ENCODE peak calls at places on chromosomes 11 and 22, in four cellular contexts. D is PC-9, W is right lobe of liver, B is RWPE2. L is an unnamed sample. For H3K4me1, the result is how much of the 10 kb centered on the place peaks cover.

GRCh38 chr11:35170503-35170902 is 31.5 kb downstream of the CD44 start:
- DNase-seq in D (no peak), W (no peak), B (no peak), L (no peak)

GRCh38 chr11:65291613-65292012 is 23.1 kb upstream of the CDC42EP2 start:
- DNase-seq in D (peak), W (no peak), B (no peak), L (no peak)

GRCh38 chr11:90911192-90911591 is 688.3 kb upstream of the CHORDC1 start:
- DNase-seq in D (no peak), W (no peak), B (no peak), L (no peak)

GRCh38 chr11:36763187-36763586 is 165.2 kb upstream of the RAG2 start:
- DNase-seq in D (no peak), W (no peak), B (no peak), L (no peak)

GRCh38 chr11:32032478-32032877 is 58.4 kb upstream of the RCN1 start:
- DNase-seq in D (no peak), W (no peak), B (no peak), L (no peak)

GRCh38 chr22:17980638-17981051 is 43.7 kb downstream of the MICAL3 start:
- DNase-seq in D (no peak), W (no peak), B (no peak), L (no peak)

GRCh38 chr11:64971421-64972233 is at the start of gene MAJIN:
- DNase-seq in D (peak), W (peak), B (no peak), L (peak)

GRCh38 chr11:57496109-57496820 is 19.2 kb downstream of the SLC43A1 start:
- DNase-seq in D (no peak), W (peak), B (no peak), L (no peak)

GRCh38 chr11:78000193-78000592 is 5.7 kb upstream of the INTS4 start:
- DNase-seq in D (peak), W (peak), B (no peak), L (no peak)

GRCh38 chr11:2954263-2954662 is 25.0 kb upstream of the PHLDA2 start:
- DNase-seq in D (no peak), W (no peak), B (no peak), L (no peak)

GRCh38 chr11:14258177-14258935 is 100.6 kb downstream of the RRAS2 start:
- DNase-seq in D (peak), W (no peak), B (no peak), L (no peak)

GRCh38 chr22:28905433-28905832 is 22.1 kb downstream of the ZNRF3 start:
- DNase-seq in D (no peak), W (no peak), B (no peak), L (no peak)

GRCh38 chr22:25485626-25486545 is 78.6 kb upstream of the GRK3 start:
- DNase-seq in D (no peak), W (no peak), B (no peak), L (no peak)

GRCh38 chr22:41768420-41768819 is 32.1 kb upstream of the CCDC134 start:
- DNase-seq in D (peak), W (no peak), B (no peak), L (no peak)

GRCh38 chr22:47929073-47929472 is 1166.6 kb downstream of the TBC1D22A start:
- DNase-seq in D (no peak), W (no peak), B (no peak), L (no peak)

GRCh38 chr22:48557473-48557872 is 1270.2 kb downstream of the BRD1 start:
- DNase-seq in D (no peak), W (no peak), B (no peak), L (no peak)

GRCh38 chr22:21837184-21837979 is 30.1 kb downstream of the MAPK1 start:
- DNase-seq in D (peak), W (no peak), B (no peak), L (no peak)

GRCh38 chr22:30047364-30047738 is 32.9 kb upstream of the HORMAD2 start:
- DNase-seq in D (no peak), W (no peak), B (no peak), L (no peak)

GRCh38 chr11:109864161-109864661 is 229.0 kb upstream of the ZC3H12C start:
- DNase-seq in D (no peak), W (no peak), B (no peak), L (no peak)

GRCh38 chr22:44026066-44026629 is 2.0 kb downstream of the PARVB start:
- DNase-seq in D (no peak), W (no peak), B (no peak), L (no peak)

GRCh38 chr11:14012836-14013235 is 50.3 kb downstream of the SPON1 start:
- DNase-seq in D (no peak), W (no peak), B (no peak), L (no peak)

GRCh38 chr11:818396-819128 is at the start of gene PNPLA2:
- DNase-seq in D (peak), W (no peak), B (no peak), L (peak)

GRCh38 chr11:29159552-29160465 is 857.0 kb downstream of the KCNA4 start:
- DNase-seq in D (no peak), W (no peak), B (peak), L (no peak)

GRCh38 chr22:44890416-44891292 is 119.2 kb downstream of the PHF21B start:
- DNase-seq in D (no peak), W (no peak), B (no peak), L (no peak)

GRCh38 chr22:19108807-19109197 is 13.4 kb downstream of the DGCR2 start:
- DNase-seq in D (peak), W (no peak), B (no peak), L (no peak)

GRCh38 chr11:60485987-60486386 is 6.6 kb upstream of the MS4A12 start:
- DNase-seq in D (no peak), W (no peak), B (no peak), L (no peak)

GRCh38 chr22:30204742-30205111 is 41.8 kb downstream of the LIF start:
- DNase-seq in D (no peak), W (no peak), B (no peak), L (peak)

GRCh38 chr11:78192223-78192719 is 3.6 kb downstream of the USP35 start:
- DNase-seq in D (no peak), W (peak), B (peak), L (no peak)

GRCh38 chr11:95284057-95285052 is 53.4 kb upstream of the SESN3 start:
- DNase-seq in D (no peak), W (no peak), B (no peak), L (no peak)

GRCh38 chr11:71086687-71087258 is 165.6 kb downstream of the SHANK2 start:
- DNase-seq in D (no peak), W (no peak), B (no peak), L (no peak)

GRCh38 chr11:31657091-31657490 is 147.5 kb downstream of the ELP4 start:
- DNase-seq in D (no peak), W (no peak), B (no peak), L (no peak)

GRCh38 chr11:96500440-96500839 is 110.6 kb downstream of the JRKL start:
- DNase-seq in D (no peak), W (no peak), B (no peak), L (no peak)
- H3K4me1 ChIP-seq in D (under half), W (under half), B (under half), L (under half)

DNA sequence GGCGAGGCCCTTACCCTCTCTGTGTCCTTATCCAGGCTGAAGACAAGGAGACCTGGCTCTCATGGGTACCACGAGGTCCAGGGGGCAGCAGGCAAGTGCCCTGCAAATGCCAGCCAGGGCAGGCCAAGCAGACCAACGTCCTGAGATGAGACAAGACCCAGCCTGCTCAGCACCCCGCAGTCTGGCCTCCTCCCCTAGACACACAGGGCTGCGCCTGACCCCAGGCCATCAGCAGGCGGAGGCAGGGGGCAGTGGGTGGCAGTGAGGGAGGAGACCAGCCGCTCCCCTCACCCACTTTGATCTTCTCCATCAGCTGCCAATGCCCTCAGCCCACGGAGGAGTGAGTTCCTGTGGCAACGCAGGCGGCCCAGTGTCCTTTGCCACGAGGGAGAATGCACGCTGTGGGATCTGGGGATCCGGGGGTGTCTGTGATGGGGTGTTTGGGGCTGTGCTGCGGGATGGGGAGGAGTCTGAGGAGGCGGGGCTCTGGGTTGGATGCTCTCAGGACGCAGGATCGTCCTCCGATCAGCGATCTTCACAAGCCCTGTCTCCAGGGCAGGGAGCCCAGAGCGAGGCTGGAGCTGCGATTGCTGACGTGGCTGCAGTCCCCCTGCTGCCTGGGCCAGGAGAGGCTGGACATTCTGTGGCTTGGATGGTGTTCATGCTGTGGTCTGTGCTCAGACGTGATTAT is 30.5 kb upstream of the PPARA start:
- DNase-seq in D (no peak), W (no peak), B (no peak), L (peak)
- TF ChIP-seq CTCF in D (no peak), W (no peak), B (no peak), L (peak)

DNA sequence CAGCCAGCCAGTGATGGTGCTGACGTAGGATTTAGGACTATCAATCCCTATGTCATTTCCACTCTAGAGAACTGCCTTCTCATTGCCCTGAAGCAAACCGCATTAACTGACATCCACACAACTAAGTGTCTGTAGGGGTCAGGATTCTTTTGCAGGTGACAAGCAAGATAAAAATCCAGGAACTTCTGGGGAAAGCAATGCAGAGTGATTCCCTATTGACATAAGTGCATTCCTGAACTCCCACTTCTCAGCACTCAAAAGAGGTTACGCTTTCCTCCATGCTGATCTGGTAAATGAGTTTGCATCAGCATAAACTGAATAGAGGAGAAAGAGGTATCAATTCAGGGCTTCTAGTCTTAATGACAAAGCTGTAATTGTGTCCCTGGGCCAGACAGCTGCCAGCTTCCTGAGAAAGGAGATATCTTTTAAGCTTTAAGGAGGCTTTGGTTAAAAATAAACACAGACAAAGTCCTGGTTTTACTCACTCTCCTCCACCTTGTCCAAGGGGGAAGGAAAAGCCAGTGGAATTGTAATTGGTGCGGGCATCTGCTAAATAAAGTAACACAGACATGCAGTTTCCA is 224.5 kb upstream of the ISX start:
- DNase-seq in D (no peak), W (no peak), B (no peak), L (no peak)
- H3K4me3 ChIP-seq in D (no peak), W (no peak), B (no peak), L (no peak)

GRCh38 chr11:72735495-72736027 is 16.6 kb downstream of the ARAP1 start:
- DNase-seq in D (peak), W (no peak), B (no peak), L (no peak)
- H3K4me1 ChIP-seq in D (half or more), W (under half), B (under half), L (under half)

GRCh38 chr11:113274708-113275582 is 39.4 kb upstream of the TTC12 start:
- DNase-seq in D (no peak), W (no peak), B (no peak), L (no peak)
- TF ChIP-seq CTCF in D (peak), W (no peak), B (peak), L (no peak)

DNA sequence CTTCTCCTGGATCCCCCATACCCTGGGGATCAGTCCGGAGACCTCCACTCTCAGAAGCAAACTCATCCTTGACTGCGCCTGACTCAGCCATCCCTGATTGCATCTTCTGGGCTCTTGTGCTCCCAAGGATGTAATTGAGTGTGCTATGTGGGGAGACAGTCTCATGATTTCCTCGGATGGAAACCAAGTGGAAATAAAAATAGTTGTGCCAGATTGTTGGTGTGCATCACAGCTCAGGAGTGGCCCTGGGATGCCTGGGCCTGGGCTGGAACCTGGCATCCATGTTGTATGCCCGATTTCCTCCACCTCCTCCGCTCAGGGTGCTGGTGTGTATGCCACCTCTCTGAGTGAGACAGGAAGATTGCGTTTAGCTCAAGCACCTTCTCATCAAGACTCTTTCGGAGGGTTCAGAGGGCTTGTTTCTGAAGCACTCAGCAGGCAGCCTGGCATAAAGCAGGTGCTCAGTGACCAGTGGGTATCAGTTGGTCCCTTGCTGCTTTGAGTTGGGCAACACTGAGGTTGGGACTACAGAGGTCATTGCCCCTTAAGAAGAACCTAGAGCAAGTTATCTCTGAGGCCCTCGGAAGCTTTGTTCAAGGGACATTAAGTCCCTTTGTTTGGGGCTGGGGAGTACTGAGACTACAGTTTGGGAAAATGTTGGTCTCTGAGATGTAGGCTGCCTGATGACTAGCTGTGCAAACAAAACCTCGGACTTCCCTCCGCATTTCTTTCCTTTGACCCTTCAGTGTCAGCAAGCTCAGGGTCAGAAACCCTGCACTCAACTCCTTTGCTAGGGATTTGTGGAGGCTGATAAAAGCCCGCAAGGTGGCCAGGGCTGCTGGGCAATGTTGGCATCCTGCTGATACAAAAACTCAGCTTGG is 24.8 kb upstream of the MICAL2 start:
- DNase-seq in D (peak), W (no peak), B (no peak), L (no peak)
- H3K4me3 ChIP-seq in D (peak), W (no peak), B (no peak), L (no peak)

DNA sequence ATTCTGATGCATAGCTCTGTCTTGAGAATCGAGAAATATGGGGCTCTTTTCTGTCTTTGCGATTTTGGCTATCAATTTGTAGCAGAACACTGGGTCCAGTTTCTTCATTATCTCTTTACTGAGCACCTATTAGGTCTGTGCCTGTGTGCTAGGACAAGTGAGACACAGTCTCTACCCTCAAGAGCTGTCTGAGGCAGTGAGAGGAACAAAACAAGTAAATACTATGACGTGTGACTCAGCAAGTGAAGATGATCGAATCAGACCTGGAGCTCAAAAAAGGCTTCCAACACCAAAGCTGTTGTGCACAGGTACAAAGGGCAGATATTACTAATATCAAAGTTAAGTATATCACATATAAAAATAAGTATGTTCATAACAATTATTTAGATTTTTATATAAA is 52.4 kb downstream of the LGR4 start:
- DNase-seq in D (no peak), W (no peak), B (no peak), L (no peak)
- H3K4me1 ChIP-seq in D (under half), W (under half), B (under half), L (under half)

GRCh38 chr22:37043828-37044538 is 7.6 kb upstream of the KCTD17 start:
- DNase-seq in D (peak), W (peak), B (no peak), L (no peak)
- TF ChIP-seq CTCF in D (peak), W (peak), B (peak), L (peak)

DNA sequence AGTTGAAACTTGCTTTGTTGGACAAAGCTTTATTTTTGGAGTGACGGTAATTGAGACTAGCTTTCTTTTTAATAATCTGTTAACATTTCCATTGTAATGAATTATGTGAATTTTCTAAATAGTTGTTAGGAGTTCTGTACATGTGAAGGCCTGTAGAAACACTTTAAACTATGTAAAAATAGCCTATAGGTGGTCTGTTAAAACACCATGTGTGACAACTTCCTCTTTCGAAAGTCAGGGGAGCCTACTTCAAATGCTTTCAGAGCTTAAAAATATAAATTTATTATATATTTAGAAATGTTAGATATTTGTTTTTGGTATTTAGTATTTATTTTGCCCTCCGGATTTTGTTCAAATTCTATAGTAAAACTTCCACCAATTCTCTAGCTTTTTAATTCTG is 28.7 kb downstream of the DDIAS start:
- DNase-seq in D (no peak), W (no peak), B (no peak), L (no peak)
- H3K4me3 ChIP-seq in D (no peak), W (no peak), B (no peak), L (no peak)

GRCh38 chr11:19868871-19869270 is 156.2 kb downstream of the NAV2 start:
- DNase-seq in D (no peak), W (no peak), B (no peak), L (no peak)

GRCh38 chr11:19871531-19871930 is 158.9 kb downstream of the NAV2 start:
- DNase-seq in D (no peak), W (no peak), B (no peak), L (no peak)

GRCh38 chr11:19868281-19868821 is 155.7 kb downstream of the NAV2 start:
- DNase-seq in D (no peak), W (peak), B (peak), L (peak)

GRCh38 chr11:19869466-19869865 is 156.8 kb downstream of the NAV2 start:
- DNase-seq in D (no peak), W (no peak), B (no peak), L (no peak)

GRCh38 chr11:19869946-19870589 is 157.4 kb downstream of the NAV2 start:
- DNase-seq in D (no peak), W (no peak), B (no peak), L (no peak)
- H3K4me1 ChIP-seq in D (under half), W (under half), B (under half), L (under half)